ENCODE peak calls at places on chromosomes 7 and 10, in ten cellular contexts. S, G, B, F, R, K, P, Y, O and U are unnamed samples.

GRCh38 chr10:78974409-78975317 is 94.1 kb upstream of the ZMIZ1 start:
- DNase-seq in K (peak), P (peak), B (peak), R (peak), S (peak), F (peak), O (peak), Y (peak), G (peak), U (peak)

GRCh38 chr7:40916811-40917210 is 782.0 kb downstream of the SUGCT start:
- DNase-seq in S (no peak), R (no peak), P (no peak), Y (no peak), B (no peak), O (no peak), G (no peak), K (no peak), F (no peak), U (no peak)

GRCh38 chr10:6018422-6018821 is 41.1 kb upstream of the IL15RA start:
- DNase-seq in K (no peak), G (peak), R (no peak), F (peak), Y (no peak), P (no peak), O (no peak), B (no peak), S (no peak), U (peak)

GRCh38 chr10:30674796-30675195 is 45.2 kb upstream of the LYZL2 start:
- DNase-seq in P (no peak), F (no peak), Y (no peak), S (no peak), R (no peak), O (no peak), B (no peak), K (no peak), G (no peak), U (no peak)

GRCh38 chr7:63925262-63925625 is 73.4 kb upstream of the ZNF722 start:
- DNase-seq in P (no peak), O (no peak), K (no peak), B (no peak), S (no peak), R (no peak), Y (no peak), G (no peak), F (no peak), U (peak)

GRCh38 chr7:28592861-28593260 is 180.5 kb downstream of the CREB5 start:
- DNase-seq in F (no peak), B (no peak), K (no peak), O (no peak), Y (no peak), R (no peak), S (no peak), G (no peak), P (no peak), U (no peak)

GRCh38 chr7:561631-562393 is 42.2 kb upstream of the PDGFA start:
- DNase-seq in K (no peak), O (no peak), P (no peak), S (no peak), F (no peak), R (no peak), B (no peak), Y (no peak), G (no peak), U (no peak)

GRCh38 chr7:140707132-140707531 is 10.6 kb downstream of the NDUFB2 start:
- DNase-seq in B (no peak), K (no peak), S (no peak), F (no peak), Y (no peak), G (no peak), O (no peak), P (no peak), R (no peak), U (no peak)

GRCh38 chr10:123404357-123404756 is 250.2 kb downstream of the BUB3 start:
- DNase-seq in B (no peak), O (no peak), F (no peak), P (no peak), G (no peak), R (no peak), Y (no peak), K (no peak), S (no peak), U (no peak)